ENCODE peak calls at places on chromosomes 16 and 17, in six cellular contexts. O is HTR-8/SVneo; E is HuH-7.5; T is GM20000; M is stimulated activated CD4-positive, alpha-beta T cell treated with anti-CD3 and anti-CD28 coated beads, Interleukin-12 subunit alpha, Interleukin-12 subunit beta, amount 100 ng/mL, for 4 hours; W is stimulated activated naive CD4-positive, alpha-beta T cell. J is an unnamed sample.

GRCh38 chr17:7853693-7854043 is 1.2 kb upstream of the TMEM88 start:
- DNase-seq in T (no peak), M (no peak), O (no peak), E (no peak), W (no peak), J (peak)

GRCh38 chr17:38447502-38448095 is 19.3 kb downstream of the ARHGAP23 start:
- DNase-seq in E (no peak), T (no peak), M (no peak), O (no peak), W (no peak), J (no peak)

GRCh38 chr17:50280068-50280467 is 5.8 kb downstream of the TMEM92 start:
- DNase-seq in E (no peak), W (no peak), M (no peak), O (no peak), T (no peak), J (peak)

GRCh38 chr16:48101069-48101674 is 54.6 kb downstream of the ABCC12 start:
- DNase-seq in M (peak), O (no peak), E (no peak), T (peak), W (no peak), J (no peak)

GRCh38 chr17:55795098-55795497 is 44.2 kb downstream of the PCTP start:
- DNase-seq in E (no peak), W (no peak), M (no peak), O (no peak), T (no peak), J (no peak)

GRCh38 chr17:63826468-63827001 is 696 bp upstream of the PSMC5 start:
- DNase-seq in M (no peak), E (no peak), T (no peak), O (peak), W (no peak), J (no peak)

GRCh38 chr17:47225436-47225858 is 16.3 kb downstream of the MYL4 start:
- DNase-seq in T (no peak), W (no peak), M (no peak), E (no peak), O (peak), J (no peak)

GRCh38 chr17:30035369-30035768 is 81.2 kb upstream of the NSRP1 start:
- DNase-seq in T (no peak), W (no peak), O (no peak), E (no peak), M (no peak), J (no peak)